ENCODE peak calls at places on chromosomes 1 and 21, in six cellular contexts. I is transverse colon, K is stomach, G is sigmoid colon, A is prostate gland, Q is HCT116. H is an unnamed sample.

GRCh38 chr1:97630968-97631367 is 289.9 kb downstream of the DPYD start:
- DNase-seq in A (no peak), Q (no peak), K (no peak), G (no peak), I (no peak), H (no peak)

GRCh38 chr1:59730759-59731478 is 83.8 kb upstream of the HOOK1 start:
- DNase-seq in Q (peak), A (peak), K (peak), I (peak), G (peak), H (no peak)

GRCh38 chr1:51264470-51264869 is 28.4 kb downstream of the RNF11 start:
- DNase-seq in I (no peak), Q (peak), A (no peak), K (no peak), G (no peak), H (no peak)

GRCh38 chr21:26116456-26117011 is 54.0 kb downstream of the APP start:
- DNase-seq in G (no peak), A (peak), I (no peak), K (no peak), Q (no peak), H (no peak)

GRCh38 chr1:153616885-153617428 is 832 bp upstream of the S100A14 start:
- DNase-seq in A (no peak), I (no peak), K (no peak), Q (no peak), G (peak), H (no peak)

GRCh38 chr1:10082785-10083479 is 50.2 kb downstream of the UBE4B start:
- DNase-seq in K (no peak), A (no peak), Q (no peak), G (no peak), I (no peak), H (no peak)

GRCh38 chr1:113904292-113904673 is 316 bp downstream of the AP4B1 start:
- DNase-seq in G (no peak), K (no peak), A (no peak), I (no peak), Q (no peak), H (no peak)

GRCh38 chr1:91120915-91121314 is 99.1 kb upstream of the ZNF644 start:
- DNase-seq in G (no peak), Q (no peak), I (no peak), K (no peak), A (no peak), H (no peak)

GRCh38 chr1:214111796-214112195 is 124.0 kb downstream of the PROX1 start:
- DNase-seq in I (no peak), Q (no peak), A (no peak), K (no peak), G (no peak), H (no peak)

GRCh38 chr1:41536296-41536695 is 51.8 kb upstream of the EDN2 start:
- DNase-seq in K (no peak), G (peak), Q (no peak), A (no peak), I (peak), H (no peak)

GRCh38 chr1:216749219-216749618 is 26.0 kb upstream of the ESRRG start:
- DNase-seq in K (peak), Q (no peak), G (no peak), I (no peak), A (no peak), H (no peak)

GRCh38 chr21:45453308-45453950 is 48.5 kb downstream of the COL18A1 start:
- DNase-seq in G (no peak), K (no peak), Q (no peak), I (no peak), A (no peak), H (no peak)

GRCh38 chr1:201137579-201138310 is 10.8 kb upstream of the ASCL5 start:
- DNase-seq in A (peak), K (peak), I (peak), Q (no peak), G (peak), H (no peak)

GRCh38 chr21:39430016-39430415 is 15.6 kb downstream of the LCA5L start:
- DNase-seq in G (no peak), Q (no peak), A (no peak), K (no peak), I (no peak), H (no peak)

GRCh38 chr1:184771190-184771691 is 16.6 kb upstream of the EDEM3 start:
- DNase-seq in A (no peak), I (peak), Q (no peak), K (peak), G (no peak), H (no peak)

GRCh38 chr1:29860681-29861080 is 624.4 kb downstream of the PTPRU start:
- DNase-seq in A (no peak), G (no peak), Q (no peak), K (no peak), I (no peak), H (no peak)

GRCh38 chr1:71660417-71660816 is 579.6 kb upstream of the ZRANB2 start:
- DNase-seq in G (no peak), I (no peak), K (no peak), A (no peak), Q (no peak), H (no peak)

GRCh38 chr1:93631626-93632365 is 49.8 kb downstream of the BCAR3 start:
- DNase-seq in Q (no peak), K (no peak), G (no peak), A (no peak), I (no peak), H (no peak)

GRCh38 chr1:192474080-192474683 is 101.4 kb upstream of the RGS1 start:
- DNase-seq in I (no peak), A (no peak), G (no peak), Q (no peak), K (no peak), H (no peak)

GRCh38 chr1:246583448-246584185 is 17.4 kb downstream of the CNST start:
- DNase-seq in A (no peak), Q (no peak), I (peak), K (peak), G (no peak), H (no peak)

GRCh38 chr1:62424412-62424811 is 12.4 kb upstream of the USP1 start:
- DNase-seq in K (no peak), I (no peak), A (no peak), G (no peak), Q (no peak), H (no peak)

GRCh38 chr21:26130249-26130896 is 40.2 kb downstream of the APP start:
- DNase-seq in A (no peak), K (no peak), G (no peak), I (no peak), Q (no peak), H (no peak)

DNA sequence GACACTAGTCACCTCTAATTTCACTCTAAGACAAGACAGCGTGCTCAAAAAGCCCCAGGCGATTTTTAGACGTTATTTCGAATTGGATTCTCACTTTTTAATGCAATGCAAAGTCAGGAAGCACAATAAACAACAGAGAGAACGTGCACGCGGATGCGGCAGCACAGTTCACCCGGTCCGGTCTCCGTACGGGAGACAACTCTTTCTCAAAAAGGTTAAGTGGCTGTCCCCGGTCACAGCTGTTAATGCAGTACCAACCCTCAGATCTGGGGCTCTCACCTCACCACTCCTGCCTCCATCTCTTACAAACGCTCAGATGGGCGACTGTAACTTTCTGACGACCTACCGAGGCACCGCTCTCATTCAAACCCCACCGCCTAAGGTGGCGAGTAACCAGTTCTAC is 1.2 kb downstream of the HP1BP3 start:
- DNase-seq in I (no peak), G (no peak), Q (no peak), K (no peak), A (peak), H (peak)
- TF ChIP-seq POLR2A in I (no peak), G (no peak), Q (no peak), K (no peak), A (no peak), H (no peak)

DNA sequence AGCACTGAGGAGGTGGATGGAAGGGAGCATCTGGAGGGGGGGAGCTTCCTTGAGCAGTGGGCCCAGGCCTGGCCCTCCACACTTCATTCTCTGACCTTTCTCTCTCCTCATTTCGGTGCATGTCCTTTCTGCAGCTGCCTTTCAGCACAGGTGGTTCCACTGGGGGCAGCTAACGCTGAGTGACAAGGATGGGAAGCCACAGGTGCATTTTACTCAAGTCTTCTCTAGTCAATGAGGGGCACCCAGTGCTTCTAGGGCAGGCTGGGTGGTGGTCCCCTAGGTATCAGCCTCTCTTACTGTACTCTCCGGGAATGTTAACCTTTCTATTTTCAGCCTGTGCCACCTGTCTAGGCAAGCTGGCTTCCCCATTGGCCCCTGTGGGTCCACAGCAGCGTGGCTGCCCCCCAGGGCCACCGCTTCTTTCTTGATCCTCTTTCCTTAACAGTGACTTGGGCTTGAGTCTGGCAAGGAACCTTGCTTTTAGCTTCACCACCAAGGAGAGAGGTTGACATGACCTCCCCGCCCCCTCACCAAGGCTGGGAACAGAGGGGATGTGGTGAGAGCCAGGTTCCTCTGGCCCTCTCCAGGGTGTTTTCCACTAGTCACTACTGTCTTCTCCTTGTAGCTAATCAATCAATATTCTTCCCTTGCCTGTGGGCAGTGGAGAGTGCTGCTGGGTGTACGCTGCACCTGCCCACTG is 43.2 kb downstream of the YARS1 start:
- DNase-seq in I (no peak), A (no peak), K (no peak), G (no peak), Q (no peak), H (no peak)
- H3K27ac ChIP-seq in I (no peak), A (peak), K (peak), G (no peak), Q (peak), H (peak)

GRCh38 chr1:36178479-36179219 is 22.7 kb downstream of the MAP7D1 start:
- DNase-seq in A (peak), Q (no peak), I (peak), G (no peak), K (peak), H (no peak)

GRCh38 chr1:36179220-36179600 is 23.2 kb downstream of the MAP7D1 start:
- DNase-seq in Q (no peak), K (no peak), I (no peak), G (no peak), A (no peak), H (no peak)

GRCh38 chr1:36182734-36183133 is 26.8 kb downstream of the MAP7D1 start:
- DNase-seq in A (no peak), I (no peak), K (no peak), G (no peak), Q (no peak), H (no peak)

GRCh38 chr1:36187800-36188593 is 32.0 kb downstream of the MAP7D1 start:
- DNase-seq in G (peak), Q (peak), I (peak), A (peak), K (peak), H (peak)

GRCh38 chr1:36183309-36183856 is 27.4 kb downstream of the MAP7D1 start:
- DNase-seq in G (peak), Q (no peak), I (no peak), A (peak), K (no peak), H (no peak)
- TF ChIP-seq POLR2AphosphoS5 in G (peak), Q (no peak), I (peak), A (peak), K (peak), H (no peak)

GRCh38 chr1:207854001-207854400 is 56.9 kb downstream of the CD34 start:
- DNase-seq in A (no peak), K (no peak), Q (no peak), I (no peak), G (no peak), H (no peak)
- TF ChIP-seq POLR2A in A (no peak), K (no peak), Q (no peak), I (no peak), G (no peak), H (no peak)

DNA sequence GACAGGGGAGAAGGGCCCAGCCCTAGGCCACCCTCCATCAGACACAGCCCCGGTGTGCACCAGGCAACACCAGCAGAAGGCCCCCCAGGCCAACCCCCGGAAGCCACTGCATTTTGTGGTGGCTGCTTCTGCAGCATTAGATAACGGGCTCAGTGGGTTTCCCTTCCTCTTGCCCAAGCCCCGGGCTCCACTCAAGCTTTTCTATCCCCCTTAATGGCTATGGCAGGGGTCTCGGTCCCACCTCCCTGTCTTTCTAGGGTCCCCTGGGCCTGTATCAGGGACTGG is 18.9 kb downstream of the C1orf174 start:
- DNase-seq in G (no peak), I (no peak), Q (no peak), A (no peak), K (no peak), H (no peak)
- H3K27ac ChIP-seq in G (no peak), I (no peak), Q (no peak), A (no peak), K (no peak), H (no peak)

DNA sequence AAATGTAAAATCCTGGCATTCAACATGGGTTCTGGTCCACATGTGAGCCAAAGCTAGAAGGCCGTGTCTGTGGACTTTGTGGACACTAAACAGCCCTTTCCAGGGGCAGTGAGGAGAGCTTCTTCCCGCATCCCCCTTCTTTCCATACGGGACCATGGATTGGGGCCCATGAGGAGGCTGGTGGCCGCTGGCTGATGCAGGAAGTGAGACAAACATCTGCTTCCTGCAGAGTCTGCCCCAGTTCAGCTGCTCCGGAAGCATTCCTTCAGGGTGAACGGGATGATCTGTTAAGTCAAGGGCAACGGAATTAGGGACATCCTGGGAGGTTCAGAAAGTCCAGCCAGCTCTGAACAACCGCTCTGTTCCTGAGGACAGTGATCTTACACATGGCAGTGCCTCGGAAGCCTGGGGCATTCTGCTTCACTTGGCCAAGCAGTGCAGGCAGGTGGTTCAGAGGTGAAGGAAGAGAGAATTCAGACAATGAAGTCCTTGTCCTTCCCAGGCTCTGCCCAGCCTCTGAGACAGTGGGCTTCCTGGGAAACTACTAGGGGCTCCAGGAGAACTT is 1.5 kb downstream of the CA6 start:
- DNase-seq in A (no peak), Q (no peak), K (no peak), I (no peak), G (no peak), H (no peak)
- TF ChIP-seq POLR2AphosphoS5 in A (no peak), Q (no peak), K (no peak), I (no peak), G (no peak), H (no peak)

GRCh38 chr1:6359568-6360496 is 33.7 kb downstream of the ACOT7 start:
- DNase-seq in I (peak), K (peak), G (peak), A (peak), Q (no peak), H (no peak)
- TF ChIP-seq POLR2A in I (peak), K (no peak), G (no peak), A (peak), Q (no peak), H (no peak)

DNA sequence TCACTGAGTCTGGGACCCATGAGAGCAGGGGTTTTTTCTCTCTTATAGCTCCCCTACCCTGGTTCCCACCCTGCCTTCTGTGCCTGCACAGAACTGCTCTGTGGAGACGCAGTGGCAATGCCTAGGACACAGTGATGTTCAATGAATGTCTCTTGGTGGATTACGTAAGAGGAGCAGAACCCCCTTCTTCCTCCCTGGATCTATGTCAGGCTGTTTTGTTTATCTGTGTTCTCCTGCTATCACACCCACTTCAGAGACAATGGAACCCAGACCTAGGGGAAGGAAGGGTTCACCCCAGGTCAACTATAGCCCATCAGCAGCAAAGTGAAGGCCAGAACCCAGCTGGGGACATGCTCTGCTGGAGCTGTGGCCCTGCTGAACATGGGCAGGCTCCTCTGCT is 2.0 kb downstream of the HPCAL4 start:
- DNase-seq in A (no peak), Q (no peak), G (no peak), I (no peak), K (no peak), H (no peak)
- H3K27ac ChIP-seq in A (no peak), Q (no peak), G (no peak), I (no peak), K (no peak), H (no peak)

H was measured in vagina.